ENCODE peak calls at places on chromosome 7, in four cellular contexts. P is heart left ventricle; U is fibroblast of lung; S is CD4-positive, CD25-positive, alpha-beta regulatory T cell. I is an unnamed sample.

GRCh38 chr7:10106609-10107008 is 867.1 kb upstream of the PHF14 start:
- DNase-seq in U (no peak), S (no peak), P (no peak), I (no peak)

GRCh38 chr7:51314726-51315125 is 1.9 kb downstream of the COBL start:
- DNase-seq in P (no peak), S (no peak), U (no peak), I (no peak)

GRCh38 chr7:100867796-100868485 is 754 bp downstream of the TRIP6 start:
- DNase-seq in U (no peak), S (no peak), P (no peak), I (no peak)

GRCh38 chr7:138257459-138258193 is 181.4 kb downstream of the AKR1D1 start:
- DNase-seq in P (no peak), S (no peak), U (peak; percentile 71), I (no peak)

GRCh38 chr7:55017841-55018240 is 976 bp upstream of the EGFR start:
- DNase-seq in S (no peak), P (no peak), U (no peak), I (no peak)

GRCh38 chr7:105429746-105430612 is 41.3 kb upstream of the SRPK2 start:
- DNase-seq in U (peak; percentile 24), P (peak; percentile 39), S (peak; percentile 65), I (peak; percentile 48)

GRCh38 chr7:35558841-35559240 is 136.1 kb downstream of the HERPUD2 start:
- DNase-seq in U (no peak), P (no peak), S (no peak), I (no peak)

GRCh38 chr7:157397751-157398691 is 61.2 kb downstream of the DNAJB6 start:
- DNase-seq in S (no peak), U (peak; percentile 71), P (peak; percentile 68), I (no peak)

GRCh38 chr7:38542156-38542555 is 89.0 kb downstream of the AMPH start:
- DNase-seq in P (no peak), S (no peak), U (peak; percentile 16), I (no peak)

GRCh38 chr7:127638197-127638596 is 13.8 kb upstream of the SND1 start:
- DNase-seq in P (no peak), U (no peak), S (no peak), I (no peak)

GRCh38 chr7:135923700-135924261 is 53.4 kb downstream of the MTPN start:
- DNase-seq in S (no peak), U (peak; percentile 95), P (no peak), I (no peak)

GRCh38 chr7:141674702-141675101 is 27.3 kb downstream of the DENND11 start:
- DNase-seq in P (no peak), S (no peak), U (peak; percentile 21), I (no peak)

GRCh38 chr7:44290250-44290616 is 35.2 kb downstream of the CAMK2B start:
- DNase-seq in P (peak; percentile 15), S (no peak), U (no peak), I (no peak)

GRCh38 chr7:100674441-100675407 is 1.2 kb downstream of the GNB2 start:
- DNase-seq in P (no peak), U (no peak), S (peak; percentile 51), I (no peak)

GRCh38 chr7:131106681-131107342 is 220.9 kb upstream of the MKLN1 start:
- DNase-seq in U (peak; percentile 4), P (peak; percentile 53), S (peak; percentile 72), I (peak; percentile 58)

GRCh38 chr7:40850017-40850416 is 715.2 kb downstream of the SUGCT start:
- DNase-seq in S (no peak), U (peak; percentile 57), P (no peak), I (no peak)

GRCh38 chr7:77258014-77258413 is 58.4 kb upstream of the FGL2 start:
- DNase-seq in P (no peak), U (peak; percentile 29), S (no peak), I (no peak)

GRCh38 chr7:46153951-46154787 is 233.1 kb upstream of the IGFBP3 start:
- DNase-seq in S (no peak), U (peak; percentile 64), P (no peak), I (no peak)

GRCh38 chr7:70355591-70356323 is 757.5 kb downstream of the AUTS2 start:
- DNase-seq in U (no peak), P (no peak), S (no peak), I (no peak)

GRCh38 chr7:128194533-128195282 is 46.4 kb upstream of the LEP start:
- DNase-seq in S (no peak), P (no peak), U (no peak), I (no peak)

GRCh38 chr7:93249749-93250148 is 17.6 kb downstream of the VPS50 start:
- DNase-seq in S (no peak), U (peak; percentile 59), P (no peak), I (no peak)

GRCh38 chr7:116034411-116034810 is 3.8 kb upstream of the TFEC start:
- DNase-seq in P (no peak), S (no peak), U (no peak), I (no peak)

GRCh38 chr7:127253289-127254162 is 785 bp upstream of the GRM8 start:
- DNase-seq in U (peak; percentile 49), P (peak; percentile 67), S (peak; percentile 52), I (peak; percentile 33)

GRCh38 chr7:44196450-44196872 is 4.3 kb upstream of the YKT6 start:
- DNase-seq in S (peak; percentile 14), U (peak; percentile 30), P (no peak), I (no peak)

GRCh38 chr7:113414636-113415035 is 296.3 kb upstream of the SMIM30 start:
- DNase-seq in P (no peak), U (no peak), S (no peak), I (no peak)

GRCh38 chr7:81645435-81645834 is 124.4 kb downstream of the HGF start:
- DNase-seq in S (no peak), U (no peak), P (no peak), I (no peak)

GRCh38 chr7:44823266-44823781 is 24.6 kb downstream of the H2AZ2 start:
- DNase-seq in U (no peak), P (no peak), S (no peak), I (no peak)

GRCh38 chr7:28956608-28957063 is 1.5 kb downstream of the TRIL start:
- DNase-seq in U (peak; percentile 59), P (peak; percentile 75), S (no peak), I (no peak)

GRCh38 chr7:42511027-42511426 is 274.0 kb upstream of the GLI3 start:
- DNase-seq in P (no peak), S (no peak), U (peak; percentile 36), I (no peak)

GRCh38 chr7:116273918-116274301 is 63.6 kb downstream of the TES start:
- DNase-seq in S (no peak), P (no peak), U (no peak), I (no peak)

GRCh38 chr7:147519062-147519461 is 1071.5 kb upstream of the C7orf33 start:
- DNase-seq in U (no peak), P (no peak), S (no peak), I (no peak)

GRCh38 chr7:5495581-5496375 is 72.1 kb upstream of the TNRC18 start:
- DNase-seq in U (peak; percentile 27), P (peak; percentile 86), S (no peak), I (no peak)

GRCh38 chr7:18313970-18314369 is 181.6 kb upstream of the HDAC9 start:
- DNase-seq in S (no peak), U (no peak), P (no peak), I (no peak)

GRCh38 chr7:22333680-22334141 is 23.2 kb downstream of the RAPGEF5 start:
- DNase-seq in S (no peak), P (no peak), U (no peak), I (no peak)

GRCh38 chr7:43888983-43889945 is 17.1 kb downstream of the URGCP start:
- DNase-seq in S (no peak), U (no peak), P (no peak), I (no peak)

GRCh38 chr7:23469961-23470250 is 385 bp downstream of the IGF2BP3 start:
- DNase-seq in S (no peak), P (no peak), U (no peak), I (no peak)
- H3K27me3 ChIP-seq in S (peaks cover 69% of the 10 kb centered on the region), P (peaks cover 81% of the 10 kb centered on the region), U (peaks cover 34% of the 10 kb centered on the region), I (peaks cover 52% of the 10 kb centered on the region)

GRCh38 chr7:74071121-74071520 is 12.5 kb upstream of the LIMK1 start:
- DNase-seq in P (no peak), U (no peak), S (no peak), I (no peak)

GRCh38 chr7:74069086-74069541 is 14.5 kb upstream of the LIMK1 start:
- DNase-seq in P (no peak), U (no peak), S (no peak), I (no peak)

GRCh38 chr7:74068378-74069085 is 15.1 kb upstream of the LIMK1 start:
- DNase-seq in S (no peak), U (no peak), P (no peak), I (no peak)

GRCh38 chr7:74070619-74070920 is 13.0 kb upstream of the LIMK1 start:
- DNase-seq in U (no peak), S (no peak), P (no peak), I (no peak)

DNA sequence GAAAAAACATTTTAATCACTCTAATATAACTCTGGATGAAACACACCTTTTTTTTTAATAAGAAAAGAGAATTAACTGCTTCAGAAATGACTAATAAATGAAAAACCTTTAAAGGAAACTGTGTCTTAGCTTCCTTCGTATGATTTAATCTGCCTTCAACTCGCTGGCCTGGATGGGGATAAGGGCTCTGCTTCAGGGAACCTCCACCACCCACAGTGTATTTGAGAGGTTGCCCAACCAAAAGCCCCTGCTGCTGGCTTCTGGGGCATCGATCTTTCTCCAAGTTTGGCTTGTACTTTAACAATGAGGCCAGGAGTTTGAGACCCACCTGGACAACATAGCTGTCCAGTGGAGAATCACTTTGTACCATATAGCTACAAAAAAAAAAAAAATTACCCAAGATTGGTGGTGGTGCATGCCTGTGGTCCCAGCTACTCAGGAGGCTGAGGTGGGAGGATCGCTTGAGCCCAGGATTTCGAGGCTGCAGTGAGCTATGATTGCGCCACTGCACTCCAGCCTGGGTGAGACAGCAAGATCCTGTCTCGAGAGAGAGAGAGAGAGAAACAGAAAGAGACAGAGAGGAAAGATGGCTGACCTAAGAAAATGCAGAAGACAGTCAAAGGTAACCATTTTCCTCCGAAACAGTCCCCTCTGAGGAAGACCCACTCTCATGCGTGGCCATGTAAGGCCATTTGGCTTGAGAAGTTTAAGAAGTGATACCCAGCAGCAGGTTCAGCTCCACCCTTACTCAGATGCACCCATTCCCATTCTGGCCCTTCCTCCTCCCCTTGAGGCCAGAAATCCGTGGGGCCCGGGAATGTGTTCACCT is 13.6 kb upstream of the LIMK1 start:
- DNase-seq in U (no peak), P (no peak), S (no peak), I (no peak)
- H3K27ac ChIP-seq in U (no peak overlapping the region), P (no peak overlapping the region), S (no peak overlapping the region), I (no peak overlapping the region)

DNA sequence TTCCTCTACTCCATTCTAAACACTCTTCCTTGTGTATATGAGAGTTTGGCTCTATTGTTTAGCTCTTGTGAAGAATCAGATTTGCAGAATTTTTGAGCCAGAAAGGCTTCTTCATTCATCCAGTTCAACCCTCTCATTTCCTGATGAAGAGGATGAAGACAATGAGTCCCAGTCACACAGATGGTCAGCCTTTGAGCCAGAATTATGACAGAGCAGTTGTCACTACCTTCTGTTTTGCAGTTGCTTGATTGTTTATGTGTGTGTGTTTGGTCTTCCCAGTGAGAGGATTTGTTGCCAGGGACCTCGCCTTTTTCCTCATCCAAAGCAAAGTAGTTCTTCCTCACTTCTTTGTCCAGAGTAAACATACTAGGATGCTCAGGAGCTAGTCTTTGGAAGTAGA is 15.5 kb downstream of the MDFIC start:
- DNase-seq in U (no peak), S (no peak), P (no peak), I (no peak)
- H3K4me1 ChIP-seq in U (no peaks in the 10 kb centered on the region), S (peaks cover 51% of the 10 kb centered on the region), P (peaks cover 40% of the 10 kb centered on the region), I (peaks cover 57% of the 10 kb centered on the region)

DNA sequence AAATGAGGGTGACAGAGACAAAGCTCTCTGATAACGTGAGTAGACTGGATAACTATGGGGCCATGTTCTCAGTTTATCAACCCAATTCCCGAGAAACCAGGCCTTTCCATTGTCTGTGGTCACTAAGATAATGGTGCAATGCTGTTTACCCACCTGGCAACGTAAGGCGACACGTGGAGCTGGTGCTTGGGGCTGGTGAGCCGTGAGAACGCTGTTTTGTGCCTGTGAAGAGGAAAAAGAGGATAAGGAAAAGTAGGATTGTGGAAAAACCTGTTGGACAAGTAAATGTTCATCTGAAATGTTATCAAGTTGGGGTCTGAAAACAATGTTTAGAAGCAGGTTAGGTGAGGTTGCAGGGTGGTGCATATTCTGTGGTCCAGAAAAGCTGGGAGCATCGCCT is 88.5 kb downstream of the PPP1R17 start:
- DNase-seq in U (no peak), P (no peak), S (no peak), I (no peak)
- H3K27me3 ChIP-seq in U (no peaks in the 10 kb centered on the region), P (no peaks in the 10 kb centered on the region), S (no peaks in the 10 kb centered on the region), I (no peaks in the 10 kb centered on the region)